ENCODE peak calls at places on chromosomes 7 and 10, in five cellular contexts. I, G, H, N and P are unnamed samples.

GRCh38 chr7:98346515-98347069 is 54.3 kb downstream of the BAIAP2L1 start:
- DNase-seq in I (no peak), G (no peak), H (no peak), N (no peak), P (no peak)

GRCh38 chr7:39761435-39761834 is 138.1 kb downstream of the RALA start:
- DNase-seq in I (no peak), G (no peak), H (peak; percentile 63), N (no peak), P (no peak)

GRCh38 chr10:69527961-69528360 is 45.3 kb downstream of the NEUROG3 start:
- DNase-seq in I (no peak), G (no peak), H (no peak), N (no peak), P (no peak)

GRCh38 chr7:157310676-157311185 is 26.1 kb upstream of the DNAJB6 start:
- DNase-seq in I (no peak), G (peak; percentile 43), H (no peak), N (no peak), P (no peak)

GRCh38 chr7:113891828-113892227 is 27.0 kb downstream of the PPP1R3A start:
- DNase-seq in I (peak; percentile 7), G (peak; percentile 45), H (peak; percentile 5), N (no peak), P (no peak)

GRCh38 chr10:96978621-96979154 is 146.6 kb downstream of the LCOR start:
- DNase-seq in I (no peak), G (no peak), H (no peak), N (no peak), P (no peak)

GRCh38 chr7:38368191-38368605 is 94.8 kb upstream of the TARP start:
- DNase-seq in I (peak; percentile 85), G (peak; percentile 83), H (peak; percentile 36), N (peak; percentile 58), P (peak; percentile 52)

GRCh38 chr7:41679566-41679965 is 23.3 kb downstream of the INHBA start:
- DNase-seq in I (no peak), G (no peak), H (no peak), N (no peak), P (no peak)

GRCh38 chr10:103592186-103593021 is 98.9 kb downstream of the NEURL1 start:
- DNase-seq in I (peak; percentile 35), G (peak; percentile 41), H (peak; percentile 79), N (no peak), P (peak; percentile 69)

GRCh38 chr7:125253454-125254182 is 324.0 kb upstream of the POT1 start:
- DNase-seq in I (no peak), G (peak; percentile 1), H (peak; percentile 70), N (no peak), P (no peak)

GRCh38 chr7:26369519-26370385 is 78.1 kb downstream of the SNX10 start:
- DNase-seq in I (peak; percentile 46), G (peak; percentile 64), H (peak; percentile 63), N (peak; percentile 3), P (no peak)

GRCh38 chr7:26365897-26366267 is 74.2 kb downstream of the SNX10 start:
- DNase-seq in I (no peak), G (no peak), H (no peak), N (no peak), P (no peak)

GRCh38 chr7:26367219-26367711 is 75.6 kb downstream of the SNX10 start:
- DNase-seq in I (no peak), G (no peak), H (no peak), N (no peak), P (no peak)

GRCh38 chr7:26365077-26365896 is 73.6 kb downstream of the SNX10 start:
- DNase-seq in I (peak; percentile 79), G (peak; percentile 81), H (peak; percentile 45), N (peak; percentile 20), P (no peak)

GRCh38 chr7:26368542-26368941 is 76.9 kb downstream of the SNX10 start:
- DNase-seq in I (peak; percentile 32), G (no peak), H (no peak), N (no peak), P (no peak)
- TF ChIP-seq CTCF in I (peak; percentile 17), G (no peak), H (no peak), N (no peak), P (no peak)

DNA sequence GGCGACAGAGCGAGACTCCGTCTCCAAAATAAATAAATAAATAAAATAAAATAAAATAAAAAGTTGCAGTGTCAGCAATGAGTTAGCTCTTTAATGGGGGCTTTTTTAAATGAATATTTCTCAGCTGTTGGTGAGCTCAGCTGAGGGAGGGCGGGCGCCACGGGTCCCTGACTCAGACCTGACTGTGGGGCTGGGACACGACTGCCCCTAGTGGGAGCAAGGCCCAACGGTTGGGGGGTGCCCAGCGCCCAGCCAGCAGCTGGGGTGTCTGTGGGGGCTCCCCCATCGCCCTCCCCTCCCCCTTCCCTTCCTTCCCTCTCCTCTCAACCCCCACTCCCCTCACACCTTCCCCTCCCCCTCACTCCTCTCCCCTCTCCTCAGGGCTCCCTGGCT is 46.6 kb downstream of the PWWP2B start:
- DNase-seq in I (peak; percentile 40), G (peak; percentile 40), H (no peak), N (peak; percentile 62), P (peak; percentile 61)
- TF ChIP-seq CTCF in I (peak; percentile 44), G (peak; percentile 51), H (peak; percentile 36), N (peak; percentile 60), P (peak; percentile 23)

DNA sequence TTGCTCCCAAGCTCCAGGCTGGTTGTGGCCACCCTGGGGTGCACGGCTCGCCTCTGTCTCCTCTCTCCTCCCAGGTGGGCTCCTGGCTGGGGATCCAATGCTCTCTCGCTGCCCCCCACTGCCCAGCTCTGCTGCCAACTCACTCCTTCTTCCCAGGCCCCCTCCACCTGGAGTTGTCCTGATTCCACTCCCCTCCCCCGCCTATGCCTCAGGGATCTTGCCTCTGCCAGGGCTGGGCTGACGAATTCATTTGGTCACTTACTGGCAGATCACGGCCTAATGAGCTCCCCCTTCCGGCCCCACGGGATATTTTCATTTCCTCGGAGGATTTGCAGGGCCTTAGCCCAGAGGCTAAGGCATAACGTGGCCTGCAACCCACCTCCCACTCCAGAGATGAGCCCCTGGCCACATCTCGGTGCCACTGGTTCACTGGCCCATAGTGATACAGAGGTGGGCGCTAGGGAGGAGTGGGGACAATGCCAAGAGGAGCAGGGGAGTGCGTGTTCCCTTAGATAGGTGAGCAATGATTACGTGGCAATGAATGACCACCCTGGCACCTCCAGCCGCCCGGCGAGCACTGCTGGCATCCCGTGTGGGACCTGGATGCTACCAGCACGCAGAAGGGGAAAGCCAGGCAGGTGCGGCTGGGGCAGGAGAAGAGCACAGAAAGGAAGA is 344.6 kb upstream of the SHH start:
- DNase-seq in I (no peak), G (no peak), H (peak; percentile 23), N (no peak), P (no peak)
- TF ChIP-seq CTCF in I (no peak), G (no peak), H (no peak), N (no peak), P (no peak)

GRCh38 chr7:19585761-19586160 is 123.1 kb downstream of the POLR1F start:
- DNase-seq in I (no peak), G (no peak), H (no peak), N (no peak), P (no peak)

GRCh38 chr7:19589436-19589835 is 119.4 kb downstream of the POLR1F start:
- DNase-seq in I (no peak), G (no peak), H (no peak), N (no peak), P (no peak)

DNA sequence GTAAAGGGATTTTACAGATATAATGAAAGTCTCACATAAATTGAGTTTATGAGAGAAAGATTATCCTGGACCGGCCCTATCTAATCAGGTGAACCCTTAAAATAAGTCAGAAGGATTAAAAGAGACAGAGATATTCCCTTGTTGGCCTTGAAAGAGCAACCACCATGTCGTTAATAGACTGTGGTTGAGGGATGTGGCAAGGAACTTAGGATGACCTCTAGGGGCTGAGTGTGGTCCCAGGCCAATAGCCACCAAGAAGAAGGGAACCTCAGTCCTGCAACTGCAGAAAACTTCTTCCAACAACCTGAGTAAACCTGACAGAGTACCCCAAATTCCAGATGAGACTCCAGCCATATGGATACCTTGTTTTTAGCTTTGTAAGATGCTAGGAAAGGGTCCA is 121.5 kb downstream of the POLR1F start:
- DNase-seq in I (no peak), G (no peak), H (no peak), N (no peak), P (no peak)
- TF ChIP-seq CTCF in I (no peak), G (no peak), H (peak; percentile 46), N (no peak), P (no peak)

GRCh38 chr7:95899919-95900513 is 127.7 kb downstream of the DYNC1I1 start:
- DNase-seq in I (no peak), G (no peak), H (no peak), N (no peak), P (no peak)
- TF ChIP-seq CTCF in I (no peak), G (no peak), H (no peak), N (no peak), P (no peak)

GRCh38 chr7:122095642-122096041 is 48.4 kb downstream of the AASS start:
- DNase-seq in I (no peak), G (no peak), H (no peak), N (no peak), P (no peak)

DNA sequence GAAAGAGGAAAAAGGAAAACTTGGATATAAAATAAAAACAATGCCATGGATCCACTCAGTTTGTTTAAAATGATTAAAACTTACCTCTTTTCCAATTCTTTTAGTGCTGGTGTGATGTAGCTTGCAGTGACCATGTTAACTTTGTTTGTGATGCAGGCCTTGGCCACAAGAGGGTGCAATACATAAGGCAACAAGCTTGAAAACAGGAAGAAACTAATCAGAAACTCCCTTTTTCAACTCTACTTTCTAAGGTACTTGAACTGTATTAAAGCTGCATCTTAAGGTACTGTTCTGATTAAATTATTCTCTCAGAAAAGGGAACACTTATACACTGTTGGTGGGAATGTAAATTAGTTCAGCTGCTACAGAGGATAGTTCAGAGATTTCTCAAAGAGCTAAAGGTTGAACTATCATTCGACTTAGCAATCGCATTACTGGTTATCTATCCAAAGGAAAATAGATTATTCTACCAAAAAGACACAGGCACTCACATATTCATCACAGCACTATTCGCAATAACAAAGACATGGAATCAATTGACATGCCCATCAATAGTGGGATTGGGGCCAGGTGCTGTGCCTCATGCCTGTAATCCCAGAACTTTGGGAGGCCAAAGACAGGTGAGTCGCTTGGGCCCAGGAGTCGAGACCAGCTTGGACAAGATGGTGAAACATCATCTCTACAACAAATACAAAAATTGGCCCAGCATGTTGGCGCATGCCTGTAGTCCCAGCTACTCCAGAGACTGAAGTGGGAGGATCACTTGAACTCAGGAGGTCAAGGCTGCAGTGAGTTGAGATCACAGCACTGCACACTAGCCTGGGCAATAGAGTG is 50.9 kb downstream of the AASS start:
- DNase-seq in I (peak; percentile 80), G (peak; percentile 89), H (peak; percentile 36), N (peak; percentile 14), P (peak; percentile 52)
- TF ChIP-seq CTCF in I (peak; percentile 92), G (peak; percentile 92), H (peak; percentile 97), N (no peak), P (peak; percentile 71)

GRCh38 chr7:867406-868188 is 8.8 kb upstream of the GET4 start:
- DNase-seq in I (peak; percentile 69), G (peak; percentile 49), H (peak; percentile 89), N (no peak), P (peak; percentile 67)
- TF ChIP-seq CTCF in I (no peak), G (no peak), H (peak; percentile 13), N (no peak), P (no peak)

GRCh38 chr10:86139066-86139657 is 227.4 kb downstream of the GRID1 start:
- DNase-seq in I (no peak), G (no peak), H (peak; percentile 32), N (no peak), P (no peak)
- TF ChIP-seq CTCF in I (no peak), G (no peak), H (peak; percentile 21), N (no peak), P (peak; percentile 39)

GRCh38 chr7:47356261-47356660 is 225.7 kb downstream of the TNS3 start:
- DNase-seq in I (no peak), G (no peak), H (no peak), N (no peak), P (no peak)
- TF ChIP-seq CTCF in I (no peak), G (no peak), H (no peak), N (no peak), P (no peak)